ENCODE peak calls at places on chromosomes 6 and 20, in eight cellular contexts. J is RWPE1, K is stomach, R is brain microvascular endothelial cell, G is lung, W is esophagus squamous epithelium, I is PC-3, E is OCI-LY7. O is an unnamed sample.

GRCh38 chr6:98653171-98653570 is 181.2 kb upstream of the POU3F2 start:
- DNase-seq in J (no peak), K (no peak), R (no peak), G (no peak), W (no peak), I (peak), E (no peak), O (no peak)

GRCh38 chr6:99602519-99603420 is 3.9 kb upstream of the PRDM13 start:
- DNase-seq in J (no peak), K (no peak), R (no peak), G (no peak), W (no peak), I (no peak), E (no peak), O (no peak)

GRCh38 chr20:36848078-36848660 is 27.8 kb upstream of the TLDC2 start:
- DNase-seq in J (no peak), K (no peak), R (peak), G (no peak), W (no peak), I (no peak), E (no peak), O (no peak)

GRCh38 chr6:21915707-21916399 is 322.3 kb downstream of the SOX4 start:
- DNase-seq in J (peak), K (no peak), R (peak), G (no peak), W (no peak), I (peak), E (no peak), O (no peak)

GRCh38 chr6:35594503-35595186 is 81.9 kb upstream of the TULP1 start:
- DNase-seq in J (no peak), K (no peak), R (no peak), G (no peak), W (no peak), I (no peak), E (no peak), O (no peak)

GRCh38 chr6:26158581-26159416 is 71.6 kb downstream of the HFE start:
- DNase-seq in J (no peak), K (peak), R (peak), G (peak), W (no peak), I (peak), E (peak), O (peak)

GRCh38 chr20:49508435-49509199 is 26.1 kb upstream of the KCNB1 start:
- DNase-seq in J (peak), K (no peak), R (peak), G (no peak), W (no peak), I (peak), E (peak), O (no peak)

GRCh38 chr20:20076297-20077065 is 24.1 kb downstream of the CFAP61 start:
- DNase-seq in J (peak), K (no peak), R (peak), G (no peak), W (no peak), I (peak), E (no peak), O (no peak)

GRCh38 chr20:46350201-46350985 is 42.1 kb upstream of the CDH22 start:
- DNase-seq in J (no peak), K (no peak), R (peak), G (no peak), W (no peak), I (peak), E (peak), O (no peak)

GRCh38 chr6:157570104-157570503 is 189.1 kb downstream of the ZDHHC14 start:
- DNase-seq in J (no peak), K (no peak), R (no peak), G (no peak), W (no peak), I (no peak), E (peak), O (no peak)

GRCh38 chr20:4074877-4075455 is 59.6 kb upstream of the RNF24 start:
- DNase-seq in J (no peak), K (no peak), R (no peak), G (no peak), W (no peak), I (no peak), E (no peak), O (no peak)

GRCh38 chr20:51622004-51622874 is 79.7 kb upstream of the NFATC2 start:
- DNase-seq in J (no peak), K (no peak), R (peak), G (no peak), W (no peak), I (peak), E (no peak), O (no peak)

GRCh38 chr20:8764289-8764962 is 304.5 kb upstream of the PLCB4 start:
- DNase-seq in J (no peak), K (no peak), R (no peak), G (no peak), W (no peak), I (peak), E (no peak), O (no peak)

GRCh38 chr6:16700202-16700997 is 60.9 kb downstream of the ATXN1 start:
- DNase-seq in J (no peak), K (no peak), R (no peak), G (no peak), W (no peak), I (no peak), E (no peak), O (no peak)

GRCh38 chr6:169513478-169514193 is 188.2 kb downstream of the WDR27 start:
- DNase-seq in J (no peak), K (no peak), R (no peak), G (no peak), W (no peak), I (no peak), E (no peak), O (no peak)

GRCh38 chr6:149750136-149750609 is 632 bp downstream of the PCMT1 start:
- DNase-seq in J (peak), K (peak), R (peak), G (peak), W (peak), I (peak), E (peak), O (no peak)

GRCh38 chr6:149754573-149754972 is 5.0 kb downstream of the PCMT1 start:
- DNase-seq in J (no peak), K (no peak), R (no peak), G (no peak), W (no peak), I (no peak), E (no peak), O (no peak)

GRCh38 chr6:149749594-149750135 is at the start of gene PCMT1:
- DNase-seq in J (peak), K (peak), R (peak), G (peak), W (peak), I (peak), E (peak), O (peak)

GRCh38 chr6:149752600-149752999 is 3.1 kb downstream of the PCMT1 start:
- DNase-seq in J (no peak), K (no peak), R (no peak), G (no peak), W (no peak), I (no peak), E (no peak), O (no peak)

DNA sequence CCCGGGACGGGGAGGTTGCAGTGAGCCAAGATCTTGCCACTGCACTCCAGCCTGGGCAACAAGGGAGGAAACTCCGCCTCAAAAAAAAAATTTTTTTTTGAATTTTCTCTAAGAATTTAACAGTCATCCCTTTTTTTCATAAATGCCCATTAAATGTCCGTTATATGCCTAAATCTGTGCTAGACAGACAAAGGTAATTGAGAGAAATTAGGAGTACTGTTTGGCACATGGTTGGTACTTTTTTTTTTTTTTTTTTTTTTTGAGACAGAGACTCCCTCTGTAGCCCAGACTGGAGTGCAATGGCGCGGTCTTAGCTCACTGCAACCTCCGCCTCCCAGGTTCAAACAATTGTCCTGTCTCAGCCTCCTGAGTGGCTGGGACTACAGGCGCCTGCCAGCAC is 1.7 kb downstream of the PCMT1 start:
- DNase-seq in J (no peak), K (no peak), R (no peak), G (no peak), W (no peak), I (no peak), E (no peak), O (no peak)
- H3K27ac ChIP-seq in J (peak), K (no peak), R (no peak), G (no peak), W (no peak), I (no peak), E (no peak), O (peak)

GRCh38 chr6:25004357-25004756 is 68.6 kb upstream of the RIPOR2 start:
- DNase-seq in J (no peak), K (no peak), R (no peak), G (peak), W (no peak), I (no peak), E (no peak), O (no peak)
- H3K27ac ChIP-seq in J (no peak), K (peak), R (no peak), G (peak), W (no peak), I (no peak), E (no peak), O (no peak)

GRCh38 chr6:30814137-30815084 is 69.9 kb upstream of the DDR1 start:
- DNase-seq in J (peak), K (peak), R (no peak), G (no peak), W (no peak), I (peak), E (no peak), O (peak)
- H3K27ac ChIP-seq in J (peak), K (peak), R (peak), G (peak), W (peak), I (peak), E (no peak), O (peak)

GRCh38 chr6:116210750-116211425 is 43.0 kb downstream of the TSPYL4 start:
- DNase-seq in J (peak), K (no peak), R (peak), G (peak), W (no peak), I (peak), E (no peak), O (peak)
- H3K27ac ChIP-seq in J (peak), K (no peak), R (peak), G (no peak), W (no peak), I (no peak), E (no peak), O (peak)

GRCh38 chr6:30748851-30749540 is 4.6 kb upstream of the IER3 start:
- DNase-seq in J (no peak), K (no peak), R (no peak), G (no peak), W (no peak), I (peak), E (no peak), O (no peak)

GRCh38 chr6:30748301-30748769 is 4.0 kb upstream of the IER3 start:
- DNase-seq in J (no peak), K (peak), R (no peak), G (no peak), W (no peak), I (peak), E (no peak), O (peak)

GRCh38 chr6:30749554-30750378 is 5.4 kb upstream of the IER3 start:
- DNase-seq in J (no peak), K (peak), R (no peak), G (no peak), W (no peak), I (peak), E (no peak), O (no peak)

GRCh38 chr6:30752164-30752927 is 8.0 kb upstream of the IER3 start:
- DNase-seq in J (peak), K (peak), R (peak), G (peak), W (peak), I (peak), E (no peak), O (peak)

GRCh38 chr6:30750379-30750668 is 6.0 kb upstream of the IER3 start:
- DNase-seq in J (no peak), K (no peak), R (no peak), G (no peak), W (no peak), I (no peak), E (no peak), O (no peak)
- H3K27ac ChIP-seq in J (peak), K (peak), R (peak), G (no peak), W (peak), I (peak), E (no peak), O (peak)

GRCh38 chr6:1347187-1347560 is 35.3 kb downstream of the FOXQ1 start:
- DNase-seq in J (no peak), K (no peak), R (no peak), G (peak), W (no peak), I (no peak), E (no peak), O (no peak)
- H3K27ac ChIP-seq in J (no peak), K (no peak), R (no peak), G (peak), W (peak), I (no peak), E (no peak), O (no peak)

GRCh38 chr6:81933648-81934047 is 181.2 kb upstream of the TENT5A start:
- DNase-seq in J (no peak), K (no peak), R (no peak), G (no peak), W (no peak), I (peak), E (no peak), O (no peak)
- H3K27ac ChIP-seq in J (no peak), K (no peak), R (no peak), G (no peak), W (no peak), I (peak), E (no peak), O (no peak)

DNA sequence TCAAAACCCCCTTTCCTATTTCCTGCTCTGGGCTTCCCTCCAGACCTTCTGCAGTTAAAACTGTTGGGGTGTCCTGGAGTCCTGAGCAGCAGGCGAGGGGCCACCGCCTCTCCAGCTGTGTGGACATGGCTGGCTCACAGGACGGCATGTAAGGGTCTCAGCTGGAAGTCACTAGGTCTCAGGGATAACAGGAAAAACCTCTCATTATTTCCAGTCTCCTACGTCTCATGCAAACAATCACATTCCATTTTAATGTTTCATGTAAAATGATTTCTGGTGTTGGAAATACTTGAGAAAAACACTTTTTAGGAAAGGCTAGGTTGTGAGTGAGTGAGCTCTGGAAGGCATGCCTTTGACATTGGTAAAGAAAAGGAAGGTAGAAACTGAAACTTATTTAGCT is 158.7 kb downstream of the SCML4 start:
- DNase-seq in J (no peak), K (no peak), R (no peak), G (no peak), W (no peak), I (peak), E (no peak), O (no peak)
- H3K27ac ChIP-seq in J (no peak), K (no peak), R (no peak), G (no peak), W (no peak), I (no peak), E (no peak), O (no peak)

GRCh38 chr6:7138921-7139358 is 31.2 kb downstream of the RREB1 start:
- DNase-seq in J (peak), K (peak), R (no peak), G (peak), W (no peak), I (peak), E (no peak), O (no peak)

GRCh38 chr6:7137335-7138106 is 29.8 kb downstream of the RREB1 start:
- DNase-seq in J (no peak), K (no peak), R (peak), G (no peak), W (no peak), I (no peak), E (peak), O (no peak)

GRCh38 chr6:7139835-7140470 is 32.2 kb downstream of the RREB1 start:
- DNase-seq in J (no peak), K (no peak), R (no peak), G (no peak), W (no peak), I (no peak), E (no peak), O (no peak)

GRCh38 chr6:7136859-7137334 is 29.1 kb downstream of the RREB1 start:
- DNase-seq in J (no peak), K (no peak), R (no peak), G (no peak), W (no peak), I (no peak), E (peak), O (no peak)

DNA sequence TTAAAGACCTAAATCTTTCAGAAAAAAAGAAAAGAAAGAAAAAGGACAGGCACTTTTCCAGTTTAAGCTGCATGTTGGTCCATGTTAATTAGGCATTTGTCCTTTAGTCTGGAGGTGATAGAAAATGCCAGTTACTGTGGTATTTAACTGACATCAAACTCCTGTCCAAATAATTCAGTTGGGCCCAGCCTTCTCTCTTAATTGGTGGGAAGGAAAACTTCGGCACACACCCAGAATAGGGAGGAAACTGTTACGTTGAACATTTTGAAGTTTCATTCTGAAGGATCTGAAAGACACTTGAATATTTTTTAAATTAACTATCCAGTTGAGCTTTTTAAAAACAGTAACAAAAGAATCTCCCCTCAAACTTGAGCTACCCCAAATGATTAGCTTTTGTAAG is 30.4 kb downstream of the RREB1 start:
- DNase-seq in J (no peak), K (no peak), R (no peak), G (no peak), W (no peak), I (no peak), E (no peak), O (no peak)
- H3K27ac ChIP-seq in J (no peak), K (peak), R (peak), G (no peak), W (peak), I (peak), E (no peak), O (peak)

GRCh38 chr6:48110436-48111142 is 408 bp downstream of the PTCHD4 start:
- DNase-seq in J (no peak), K (no peak), R (no peak), G (no peak), W (no peak), I (no peak), E (no peak), O (no peak)

GRCh38 chr6:48109902-48110301 is 1.1 kb downstream of the PTCHD4 start:
- DNase-seq in J (no peak), K (no peak), R (no peak), G (no peak), W (no peak), I (peak), E (no peak), O (no peak)

GRCh38 chr6:48111143-48111506 is at the start of gene PTCHD4:
- DNase-seq in J (peak), K (no peak), R (peak), G (no peak), W (no peak), I (peak), E (no peak), O (peak)

GRCh38 chr6:48111575-48111974 is 578 bp upstream of the PTCHD4 start:
- DNase-seq in J (no peak), K (no peak), R (no peak), G (no peak), W (no peak), I (no peak), E (no peak), O (no peak)

GRCh38 chr6:48113130-48113529 is 2.1 kb upstream of the PTCHD4 start:
- DNase-seq in J (no peak), K (no peak), R (no peak), G (no peak), W (no peak), I (no peak), E (no peak), O (no peak)
- H3K27ac ChIP-seq in J (no peak), K (no peak), R (no peak), G (no peak), W (no peak), I (no peak), E (no peak), O (no peak)